ENCODE peak calls at places on chromosome 12, in eight cellular contexts. R is CD8-positive, alpha-beta T cell; Q is left ventricle myocardium inferior; Z is EL; N is activated naive CD4-positive, alpha-beta T cell; K is heart left ventricle; U is cardiac septum; E is IMR-90. G is an unnamed sample.

GRCh38 chr12:18975933-18976332 is 153.6 kb upstream of the PLEKHA5 start:
- DNase-seq in Q (no peak), R (no peak), N (no peak), E (no peak), U (no peak), K (no peak), Z (no peak), G (no peak)

GRCh38 chr12:6038160-6038559 is 86.3 kb downstream of the VWF start:
- DNase-seq in E (peak), K (no peak), Q (no peak), U (no peak), R (peak), N (no peak), Z (peak), G (no peak)

GRCh38 chr12:92424338-92424737 is 278.5 kb upstream of the PLEKHG7 start:
- DNase-seq in R (no peak), Q (no peak), K (no peak), Z (peak), U (no peak), E (peak), N (no peak), G (no peak)

GRCh38 chr12:65169311-65170244 is at the start of gene LEMD3:
- DNase-seq in R (peak), N (peak), U (peak), K (peak), Q (peak), Z (peak), E (peak), G (peak)

GRCh38 chr12:1927751-1928351 is 9.4 kb upstream of the CACNA2D4 start:
- DNase-seq in K (peak), R (no peak), Z (no peak), Q (peak), U (peak), E (no peak), N (no peak), G (peak)

GRCh38 chr12:49705479-49706267 is 1.5 kb downstream of the FMNL3 start:
- DNase-seq in N (no peak), E (peak), Z (peak), K (peak), R (no peak), U (no peak), Q (peak), G (peak)

GRCh38 chr12:108803428-108804105 is 53.8 kb downstream of the SSH1 start:
- DNase-seq in U (no peak), E (peak), R (peak), Q (peak), Z (peak), N (peak), K (peak), G (peak)

GRCh38 chr12:112905451-112906089 is 1.2 kb upstream of the OAS1 start:
- DNase-seq in R (no peak), Z (peak), K (no peak), N (no peak), U (no peak), Q (no peak), E (no peak), G (no peak)

GRCh38 chr12:98221243-98221808 is 294.1 kb upstream of the TMPO start:
- DNase-seq in U (no peak), R (no peak), N (no peak), Q (no peak), E (no peak), Z (no peak), K (no peak), G (no peak)

GRCh38 chr12:64404470-64405446 is 566 bp downstream of the XPOT start:
- DNase-seq in R (peak), Q (peak), U (peak), N (peak), K (no peak), Z (peak), E (peak), G (peak)

GRCh38 chr12:57628280-57629191 is 4.5 kb downstream of the B4GALNT1 start:
- DNase-seq in Z (no peak), N (no peak), E (no peak), Q (no peak), K (no peak), U (peak), R (no peak), G (no peak)

GRCh38 chr12:132235116-132235820 is 91.0 kb downstream of the NOC4L start:
- DNase-seq in K (no peak), Q (no peak), E (no peak), N (no peak), U (no peak), Z (no peak), R (no peak), G (no peak)

GRCh38 chr12:40010899-40011774 is 94.7 kb downstream of the SLC2A13 start:
- DNase-seq in N (no peak), Q (no peak), E (peak), K (peak), Z (peak), U (no peak), R (peak), G (no peak)

GRCh38 chr12:100708591-100708990 is 86.0 kb upstream of the ANO4 start:
- DNase-seq in R (no peak), Z (no peak), N (no peak), K (no peak), E (no peak), Q (no peak), U (no peak), G (no peak)

GRCh38 chr12:11953523-11953922 is 117.2 kb upstream of the BCL2L14 start:
- DNase-seq in Q (no peak), N (no peak), U (no peak), E (no peak), Z (no peak), K (no peak), R (no peak), G (no peak)

GRCh38 chr12:63206908-63207307 is 55.9 kb upstream of the AVPR1A start:
- DNase-seq in Z (peak), Q (no peak), E (no peak), N (no peak), K (no peak), U (no peak), R (no peak), G (no peak)

GRCh38 chr12:6764011-6764828 is 1.9 kb upstream of the PTMS start:
- DNase-seq in Z (peak), E (peak), N (no peak), K (peak), U (peak), R (peak), Q (peak), G (peak)

GRCh38 chr12:46445551-46446235 is 73.1 kb upstream of the SLC38A2 start:
- DNase-seq in N (no peak), U (no peak), K (no peak), Z (no peak), R (no peak), Q (no peak), E (no peak), G (no peak)

GRCh38 chr12:43586646-43587245 is 34.7 kb upstream of the ADAMTS20 start:
- DNase-seq in Q (no peak), R (no peak), N (no peak), U (peak), Z (no peak), E (no peak), K (no peak), G (no peak)

GRCh38 chr12:60052483-60052882 is 456.7 kb downstream of the SLC16A7 start:
- DNase-seq in Q (no peak), U (no peak), R (no peak), K (no peak), Z (peak), E (peak), N (no peak), G (no peak)

GRCh38 chr12:30617568-30617967 is 78.1 kb downstream of the IPO8 start:
- DNase-seq in N (no peak), U (no peak), K (no peak), Q (no peak), R (no peak), Z (no peak), E (no peak), G (no peak)

GRCh38 chr12:19970116-19970515 is 398.2 kb upstream of the PDE3A start:
- DNase-seq in Q (no peak), E (peak), K (no peak), Z (peak), R (no peak), N (no peak), U (no peak), G (no peak)

GRCh38 chr12:50032516-50033316 is 7.4 kb upstream of the RACGAP1 start:
- DNase-seq in N (no peak), U (no peak), Q (no peak), R (no peak), E (no peak), Z (no peak), K (no peak), G (no peak)

GRCh38 chr12:83057436-83057835 is 370.7 kb downstream of the TMTC2 start:
- DNase-seq in N (no peak), E (no peak), U (no peak), K (no peak), Q (no peak), R (no peak), Z (no peak), G (no peak)

GRCh38 chr12:47458273-47458672 is 247.6 kb downstream of the RPAP3 start:
- DNase-seq in Z (peak), K (no peak), N (no peak), E (no peak), U (no peak), R (no peak), Q (no peak), G (no peak)

GRCh38 chr12:52025301-52026172 is 18.8 kb downstream of the TAMALIN start:
- DNase-seq in E (peak), R (peak), N (peak), Q (peak), U (peak), K (peak), Z (peak), G (peak)